ENCODE peak calls at places on chromosome 19, in eight cellular contexts. K is lung; Z is activated T-helper 1 cell treated with anti-CD3 and anti-CD28 coated beads, Interleukin-12 subunit alpha, Interleukin-12 subunit beta, Interleukin-2, Interleukin-4 antibody, amounts not matched to agents 30 ng/mL and 10 ng/mL and 1 ng/mL, durations not matched to agents 14 hours and 24 hours and 36 hours; C is DMS153; R is NCI-H2029; D is EH; H is PC-9; X is uterus. G is an unnamed sample.

GRCh38 chr19:1397838-1398237 is 3.5 kb downstream of the GAMT start:
- DNase-seq in R (no peak), D (no peak), Z (no peak), C (no peak), X (no peak), H (no peak), K (no peak), G (no peak)

GRCh38 chr19:57830071-57830602 is at the start of gene ZNF587B:
- DNase-seq in C (no peak), R (peak), X (peak), H (peak), Z (no peak), K (peak), D (peak), G (peak)

GRCh38 chr19:13881692-13882418 is 4.9 kb downstream of the NANOS3 start:
- DNase-seq in K (no peak), C (no peak), H (no peak), D (peak), X (no peak), R (no peak), Z (peak), G (peak)

GRCh38 chr19:45469835-45470146 is 2.0 kb downstream of the FOSB start:
- DNase-seq in R (peak), C (peak), Z (no peak), K (no peak), D (peak), H (no peak), X (no peak), G (no peak)

GRCh38 chr19:14051980-14052379 is 9.9 kb downstream of the PALM3 start:
- DNase-seq in Z (no peak), R (no peak), K (no peak), H (no peak), C (no peak), D (no peak), X (no peak), G (no peak)

GRCh38 chr19:49423985-49424303 is 703 bp upstream of the PTH2 start:
- DNase-seq in C (no peak), Z (no peak), X (no peak), K (no peak), R (no peak), D (no peak), H (no peak), G (no peak)

GRCh38 chr19:39277598-39277997 is 9.4 kb downstream of the IFNL2 start:
- DNase-seq in Z (no peak), C (no peak), D (peak), K (peak), H (peak), X (no peak), R (no peak), G (no peak)

GRCh38 chr19:56159009-56159501 is 16.8 kb upstream of the GALP start:
- DNase-seq in D (no peak), Z (no peak), C (no peak), K (no peak), X (no peak), H (no peak), R (no peak), G (no peak)

GRCh38 chr19:50378169-50378862 is 2.1 kb downstream of the NR1H2 start:
- DNase-seq in X (no peak), D (no peak), H (no peak), C (no peak), R (no peak), K (no peak), Z (no peak), G (no peak)

GRCh38 chr19:11423164-11423803 is 4.2 kb upstream of the RGL3 start:
- DNase-seq in D (no peak), K (no peak), X (no peak), H (no peak), C (no peak), R (no peak), Z (no peak), G (no peak)

GRCh38 chr19:54928299-54928698 is 19.0 kb downstream of the NLRP7 start:
- DNase-seq in X (no peak), H (no peak), K (no peak), R (no peak), C (peak), D (no peak), Z (no peak), G (no peak)

GRCh38 chr19:50695251-50696064 is 24.1 kb downstream of the SHANK1 start:
- DNase-seq in X (no peak), Z (no peak), D (peak), H (no peak), R (no peak), C (no peak), K (no peak), G (peak)

GRCh38 chr19:35760711-35761349 is 2.9 kb downstream of the PROSER3 start:
- DNase-seq in Z (no peak), H (no peak), X (no peak), C (no peak), K (no peak), R (no peak), D (peak), G (no peak)

GRCh38 chr19:46428278-46429141 is at the start of gene PNMA8C:
- DNase-seq in C (peak), Z (peak), X (peak), H (peak), R (peak), K (peak), D (peak), G (peak)

GRCh38 chr19:6275170-6275744 is 4.5 kb downstream of the MLLT1 start:
- DNase-seq in R (no peak), C (no peak), K (no peak), X (no peak), D (no peak), Z (no peak), H (no peak), G (no peak)

GRCh38 chr19:33393286-33394005 is 19.9 kb downstream of the CEBPG start:
- DNase-seq in K (no peak), X (peak), D (no peak), R (no peak), H (no peak), Z (no peak), C (no peak), G (no peak)

GRCh38 chr19:54906819-54907218 is 871 bp downstream of the NCR1 start:
- DNase-seq in R (no peak), K (no peak), X (no peak), D (no peak), C (no peak), Z (no peak), H (no peak), G (no peak)

GRCh38 chr19:36420961-36421748 is 2.7 kb upstream of the ZFP82 start:
- DNase-seq in D (peak), X (peak), R (no peak), K (no peak), H (no peak), C (no peak), Z (no peak), G (peak)

GRCh38 chr19:49802836-49803528 is 10.1 kb downstream of the FUZ start:
- DNase-seq in C (peak), K (no peak), R (peak), H (no peak), Z (no peak), X (peak), D (no peak), G (no peak)

GRCh38 chr19:12843328-12843727 is 5.0 kb downstream of the MAST1 start:
- DNase-seq in D (no peak), K (no peak), X (no peak), Z (no peak), H (no peak), C (no peak), R (no peak), G (no peak)

GRCh38 chr19:50794074-50794777 is 4.0 kb downstream of the ACP4 start:
- DNase-seq in Z (no peak), D (no peak), K (no peak), C (no peak), X (no peak), R (peak), H (no peak), G (no peak)

GRCh38 chr19:39270091-39270871 is 2.1 kb downstream of the IFNL2 start:
- DNase-seq in K (no peak), X (no peak), R (peak), H (no peak), C (peak), D (peak), Z (no peak), G (no peak)

GRCh38 chr19:35486268-35486708 is 4.0 kb downstream of the KRTDAP start:
- DNase-seq in R (no peak), X (no peak), K (no peak), H (no peak), D (no peak), C (no peak), Z (no peak), G (no peak)

GRCh38 chr19:55461974-55462628 is 659 bp upstream of the ISOC2 start:
- DNase-seq in D (peak), X (no peak), Z (no peak), H (no peak), R (no peak), K (no peak), C (peak), G (peak)

GRCh38 chr19:30557212-30557611 is 185.0 kb downstream of the ZNF536 start:
- DNase-seq in D (no peak), C (no peak), R (no peak), X (no peak), H (no peak), K (no peak), Z (no peak), G (no peak)

G was measured in AG08395.